ENCODE peak calls at places on chromosomes 13 and 19, in four cellular contexts. O is gastrocnemius medialis; Z is CD8-positive, alpha-beta T cell; I is CD4-positive, alpha-beta T cell. A is an unnamed sample.

GRCh38 chr13:105948143-105948542 is 587.3 kb downstream of the EFNB2 start:
- DNase-seq in O (no peak), Z (no peak), I (no peak), A (no peak)

GRCh38 chr13:109971006-109971744 is 184.8 kb upstream of the IRS2 start:
- DNase-seq in O (no peak), Z (no peak), I (no peak), A (no peak)

GRCh38 chr13:90690458-90691063 is 656.9 kb upstream of the MIR17HG start:
- DNase-seq in O (no peak), Z (no peak), I (no peak), A (no peak)

GRCh38 chr19:1417145-1417544 is 9.8 kb downstream of the DAZAP1 start:
- DNase-seq in O (peak), Z (no peak), I (no peak), A (no peak)

GRCh38 chr13:40061466-40062450 is 406.3 kb downstream of the COG6 start:
- DNase-seq in O (no peak), Z (no peak), I (no peak), A (no peak)

GRCh38 chr19:31231181-31231580 is 118.1 kb downstream of the TSHZ3 start:
- DNase-seq in O (no peak), Z (no peak), I (no peak), A (no peak)

GRCh38 chr19:16585808-16586476 is 13.7 kb upstream of the SLC35E1 start:
- DNase-seq in O (no peak), Z (no peak), I (no peak), A (no peak)

GRCh38 chr19:34226036-34226435 is 28.3 kb upstream of the GARRE1 start:
- DNase-seq in O (no peak), Z (no peak), I (no peak), A (no peak)

GRCh38 chr19:10543420-10544241 is at the start of gene ATG4D:
- DNase-seq in O (peak), Z (peak), I (peak), A (no peak)

GRCh38 chr13:36709136-36709895 is 35.5 kb downstream of the SERTM1 start:
- DNase-seq in O (no peak), Z (no peak), I (no peak), A (no peak)

DNA sequence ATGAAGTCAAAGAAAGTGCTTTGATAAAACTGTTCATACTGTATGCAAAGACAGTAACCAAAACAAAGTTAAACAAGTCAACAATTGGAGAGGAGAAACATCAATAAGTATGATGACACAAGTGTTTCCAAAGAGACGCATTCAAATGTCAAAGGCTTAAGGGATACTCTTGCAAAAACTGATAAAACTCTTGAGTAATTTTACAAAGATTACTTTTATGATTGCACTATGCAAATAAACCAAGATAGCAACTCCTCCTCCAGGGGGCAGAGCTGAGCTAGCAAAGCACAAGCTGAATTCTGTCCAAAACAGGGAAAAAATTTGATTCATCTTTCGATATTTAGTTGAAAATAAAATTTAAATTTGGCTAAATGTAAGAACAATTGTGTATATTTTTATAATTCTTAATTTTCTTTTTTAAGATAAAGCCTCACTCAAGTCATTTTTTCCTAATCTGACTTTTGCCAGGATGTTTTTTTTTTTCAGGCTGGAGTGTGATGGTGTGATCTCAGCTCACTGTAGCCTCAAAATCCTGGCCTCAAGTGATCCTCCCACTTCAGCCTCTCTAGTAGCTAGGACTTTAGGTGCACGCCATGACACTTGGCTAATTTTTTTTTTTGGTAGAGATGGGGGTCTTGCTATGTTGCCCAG is 84.0 kb downstream of the MZT1 start:
- DNase-seq in O (no peak), Z (peak), I (peak), A (no peak)
- TF ChIP-seq CTCF in O (no peak), Z (peak), I (peak), A (peak)

DNA sequence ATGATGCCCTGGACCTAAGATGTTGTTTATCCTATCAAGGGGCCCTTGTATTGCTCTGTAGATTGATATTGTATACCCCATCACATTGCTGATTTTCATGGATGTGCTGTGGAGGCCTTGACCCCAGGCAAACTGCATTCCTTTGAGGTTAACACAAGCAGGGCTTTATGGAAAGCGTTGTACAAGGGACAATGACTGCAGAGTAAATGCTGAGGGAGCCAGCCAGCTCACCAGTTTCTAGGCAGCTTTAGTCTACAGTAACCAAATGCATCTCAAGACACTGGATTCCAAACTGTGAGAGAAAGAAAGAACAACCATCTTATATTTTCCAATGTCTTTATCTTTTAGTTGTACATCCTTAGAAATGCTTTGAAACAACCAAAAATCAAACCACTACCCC is 34.1 kb upstream of the EDNRB start:
- DNase-seq in O (no peak), Z (no peak), I (no peak), A (no peak)
- TF ChIP-seq CTCF in O (no peak), Z (no peak), I (no peak), A (no peak)

GRCh38 chr19:44740351-44740824 is 8.1 kb upstream of the BCL3 start:
- DNase-seq in O (no peak), Z (no peak), I (no peak), A (no peak)
- TF ChIP-seq CTCF in O (no peak), Z (no peak), I (no peak), A (no peak)

DNA sequence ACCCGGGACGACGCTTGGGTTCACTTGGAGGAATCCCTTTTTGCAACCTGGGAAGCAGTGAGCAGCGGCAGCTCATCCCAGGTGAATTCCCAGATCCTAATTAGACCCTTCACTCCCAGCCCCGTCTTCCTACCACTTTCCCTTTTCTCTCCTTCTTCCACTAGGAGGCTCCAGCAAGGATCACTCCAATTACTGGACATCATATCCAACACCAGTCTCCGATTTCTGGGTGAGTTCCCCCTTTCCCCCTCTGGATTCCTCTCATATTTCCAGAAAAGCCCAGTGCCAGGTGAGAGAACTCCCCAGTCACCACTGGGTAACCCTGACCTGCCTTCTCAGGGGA is 17.1 kb upstream of the ZSCAN4 start:
- DNase-seq in O (no peak), Z (no peak), I (no peak), A (no peak)
- TF ChIP-seq CTCF in O (no peak), Z (no peak), I (no peak), A (no peak)

A was measured in thoracic aorta.